ENCODE peak calls at places on chromosomes 6 and 20, in seven cellular contexts. W is fibroblast of lung, B is psoas muscle, G is prostate gland, V is Peyer's patch, R is body of pancreas, N is left ventricle myocardium inferior. O is an unnamed sample.

GRCh38 chr20:37543828-37544227 is 16.2 kb upstream of the BLCAP start:
- DNase-seq in V (no peak), W (peak; percentile 56), B (no peak), N (no peak), G (no peak), R (no peak), O (no peak)

GRCh38 chr6:11770546-11771466 is 7.8 kb downstream of the ADTRP start:
- DNase-seq in V (peak; percentile 28), N (peak; percentile 89), R (peak; percentile 52), B (peak; percentile 94), G (peak; percentile 53), W (peak; percentile 98), O (peak; percentile 94)

GRCh38 chr6:25934735-25935313 is 4.3 kb upstream of the SLC17A2 start:
- DNase-seq in R (no peak), N (no peak), W (peak; percentile 42), V (no peak), B (no peak), G (no peak), O (no peak)

GRCh38 chr6:2434116-2434515 is 188.7 kb upstream of the GMDS start:
- DNase-seq in W (no peak), B (no peak), G (no peak), N (no peak), R (no peak), V (no peak), O (no peak)

GRCh38 chr6:33160728-33161323 is 31.4 kb downstream of the COL11A2 start:
- DNase-seq in N (no peak), W (peak; percentile 89), B (no peak), R (peak; percentile 31), G (peak; percentile 84), V (no peak), O (no peak)

GRCh38 chr20:1943267-1944002 is 48.2 kb downstream of the SIRPA start:
- DNase-seq in G (no peak), R (peak; percentile 24), B (peak; percentile 77), V (no peak), W (peak; percentile 29), N (peak; percentile 37), O (no peak)

GRCh38 chr6:35648203-35648602 is 40.5 kb downstream of the FKBP5 start:
- DNase-seq in B (no peak), N (no peak), G (no peak), W (no peak), V (no peak), R (no peak), O (no peak)

GRCh38 chr20:45279992-45280391 is 25.6 kb upstream of the SLPI start:
- DNase-seq in N (no peak), V (no peak), B (no peak), G (no peak), W (no peak), R (no peak), O (no peak)

GRCh38 chr6:121143476-121143875 is 190.8 kb downstream of the TBC1D32 start:
- DNase-seq in N (no peak), W (no peak), G (no peak), R (no peak), B (no peak), V (no peak), O (no peak)

GRCh38 chr20:23514848-23515247 is 23.9 kb downstream of the CST8 start:
- DNase-seq in W (no peak), N (no peak), R (no peak), V (no peak), B (no peak), G (no peak), O (no peak)

GRCh38 chr6:15894973-15895858 is 232.4 kb upstream of the DTNBP1 start:
- DNase-seq in W (no peak), V (no peak), R (no peak), G (no peak), B (no peak), N (no peak), O (no peak)

GRCh38 chr6:33880104-33880678 is 76.4 kb upstream of the MLN start:
- DNase-seq in W (no peak), G (no peak), N (no peak), B (peak; percentile 15), V (no peak), R (no peak), O (no peak)

GRCh38 chr6:113031591-113031990 is 684.5 kb downstream of the RFPL4B start:
- DNase-seq in W (no peak), V (no peak), B (no peak), R (no peak), G (no peak), N (no peak), O (no peak)

GRCh38 chr6:31395832-31396231 is 7.6 kb upstream of the MICA start:
- DNase-seq in G (no peak), V (no peak), R (no peak), N (no peak), W (no peak), B (no peak), O (no peak)

GRCh38 chr20:50968289-50968688 is 9.7 kb downstream of the MOCS3 start:
- DNase-seq in N (no peak), B (no peak), R (no peak), V (no peak), G (no peak), W (no peak), O (no peak)

GRCh38 chr6:44237021-44237812 is 9.7 kb upstream of the HSP90AB1 start:
- DNase-seq in R (peak; percentile 99), N (peak; percentile 89), B (peak; percentile 96), V (peak; percentile 80), W (peak; percentile 95), G (peak; percentile 93), O (peak; percentile 90)

GRCh38 chr6:106803188-106803587 is 171.3 kb downstream of the CD24 start:
- DNase-seq in V (no peak), W (no peak), G (no peak), B (no peak), R (no peak), N (no peak), O (no peak)

GRCh38 chr6:16959789-16960188 is 142.1 kb upstream of the STMND1 start:
- DNase-seq in N (no peak), W (no peak), R (no peak), G (no peak), B (no peak), V (no peak), O (no peak)

GRCh38 chr6:16961577-16961976 is 140.3 kb upstream of the STMND1 start:
- DNase-seq in B (no peak), R (no peak), V (no peak), N (no peak), W (no peak), G (no peak), O (peak; percentile 81)

GRCh38 chr6:16955899-16956298 is 146.0 kb upstream of the STMND1 start:
- DNase-seq in N (no peak), V (no peak), W (no peak), G (no peak), B (no peak), R (no peak), O (no peak)

GRCh38 chr6:16953905-16954304 is 147.9 kb upstream of the STMND1 start:
- DNase-seq in V (no peak), W (no peak), G (no peak), N (no peak), R (no peak), B (no peak), O (no peak)

DNA sequence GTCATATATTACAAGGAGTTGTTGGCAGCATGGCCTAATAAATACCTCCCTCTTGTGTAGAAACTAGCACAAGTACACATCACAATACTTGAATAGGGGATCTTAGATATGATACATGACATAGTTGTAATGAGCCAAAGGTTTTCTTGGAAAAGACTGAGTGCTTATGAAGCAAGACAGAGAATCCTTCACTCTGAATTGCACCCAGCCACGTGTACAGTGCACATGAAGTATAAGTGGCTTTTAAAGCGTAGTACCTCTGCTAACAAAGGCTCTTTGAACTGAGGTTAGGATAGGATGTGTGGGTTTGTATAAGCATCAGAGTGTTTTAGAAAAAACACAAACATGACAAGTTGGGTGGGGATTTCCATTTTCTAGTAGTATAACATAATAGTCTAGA is 145.5 kb upstream of the STMND1 start:
- DNase-seq in G (no peak), R (no peak), B (no peak), V (no peak), N (no peak), W (peak; percentile 49), O (peak; percentile 44)
- H3K27ac ChIP-seq in G (no peak overlapping the region), R (no peak overlapping the region), B (no peak overlapping the region), V (no peak overlapping the region), N (no peak overlapping the region), W (no peak overlapping the region), O (peak overlapping the region; percentile 3)

GRCh38 chr6:156395276-156395675 is 381.9 kb upstream of the ARID1B start:
- DNase-seq in N (no peak), R (no peak), G (no peak), W (no peak), B (no peak), V (peak; percentile 72), O (no peak)
- H3K4me1 ChIP-seq in N (no peaks in the 10 kb centered on the region), R (no peaks in the 10 kb centered on the region), G (no peaks in the 10 kb centered on the region), W (no peaks in the 10 kb centered on the region), B (no peaks in the 10 kb centered on the region), V (no peaks in the 10 kb centered on the region), O (no peaks in the 10 kb centered on the region)

DNA sequence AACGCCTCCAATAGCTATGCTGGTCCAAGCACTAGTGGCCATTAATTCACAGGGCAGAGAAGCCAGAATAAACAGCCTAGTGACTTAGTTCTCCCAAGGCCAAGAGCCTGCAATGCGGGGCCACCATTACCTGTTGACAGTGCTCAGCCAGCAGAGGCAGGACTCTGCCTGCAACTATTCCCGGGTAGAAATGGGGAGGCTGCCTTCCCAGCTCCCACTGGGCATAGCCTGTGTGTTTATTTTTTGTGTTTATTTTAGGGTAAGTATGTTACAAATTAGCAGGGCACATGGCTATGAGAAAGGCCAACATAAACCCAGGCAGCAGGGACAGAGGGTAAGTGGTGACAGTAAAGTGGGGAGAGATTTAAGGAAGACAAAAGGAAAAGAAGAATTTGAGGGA is 5.0 kb downstream of the GNAS-AS1 start:
- DNase-seq in V (no peak), G (no peak), W (no peak), R (no peak), B (no peak), N (no peak), O (no peak)
- H3K27me3 ChIP-seq in V (no peaks in the 10 kb centered on the region), G (peaks cover 3% of the 10 kb centered on the region), W (peaks cover 8% of the 10 kb centered on the region), R (no peaks in the 10 kb centered on the region), B (peaks cover 37% of the 10 kb centered on the region), N (peaks cover 84% of the 10 kb centered on the region), O (peaks cover 55% of the 10 kb centered on the region)

GRCh38 chr6:136751991-136752390 is 40.3 kb downstream of the MAP3K5 start:
- DNase-seq in B (no peak), G (no peak), R (no peak), N (no peak), W (no peak), V (no peak), O (no peak)
- H3K27ac ChIP-seq in B (no peak overlapping the region), G (no peak overlapping the region), R (peak overlapping the region; percentile 49), N (peak overlapping the region; percentile 66), W (no peak overlapping the region), V (peak overlapping the region; percentile 63), O (no peak overlapping the region)

DNA sequence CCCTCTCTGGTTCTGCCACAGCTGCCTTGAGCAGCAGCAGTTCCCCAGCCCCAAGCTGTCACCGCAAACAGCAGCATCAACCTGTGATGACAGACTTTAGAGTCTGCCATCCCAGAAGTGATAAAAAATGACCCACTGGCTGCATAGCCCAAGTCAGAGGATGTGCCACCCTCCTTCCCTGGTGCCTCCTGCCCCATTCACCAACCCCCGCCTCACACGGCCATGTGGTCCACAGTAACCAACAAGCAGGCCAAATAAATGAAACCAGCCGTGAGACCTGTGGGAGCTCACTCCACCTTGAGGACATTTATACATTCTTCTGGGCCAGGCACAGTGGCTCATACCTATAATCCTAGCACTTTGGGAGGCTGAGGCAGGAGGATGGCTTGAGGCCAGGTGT is 98.2 kb downstream of the PRND start:
- DNase-seq in B (no peak), R (no peak), V (no peak), N (no peak), G (no peak), W (no peak), O (no peak)
- H3K4me1 ChIP-seq in B (peaks cover 14% of the 10 kb centered on the region), R (peaks cover 18% of the 10 kb centered on the region), V (no peaks in the 10 kb centered on the region), N (peaks cover 39% of the 10 kb centered on the region), G (peaks cover 2% of the 10 kb centered on the region), W (peaks cover 10% of the 10 kb centered on the region), O (peaks cover 26% of the 10 kb centered on the region)